ENCODE peak calls at places on chromosome 11, in ten cellular contexts. U is heart left ventricle, I is progenitor cell of endocrine pancreas, E is colonic mucosa, K is kidney, X is cardiac muscle cell, Y is GM20000, Z is neural crest cell, C is GM12865, A is nephron progenitor cell. F is an unnamed sample.

GRCh38 chr11:68118753-68119448 is 2.3 kb downstream of the CHKA start:
- DNase-seq in U (no peak), I (no peak), E (no peak), K (no peak), X (peak), Y (peak), Z (no peak), C (peak), A (no peak), F (peak)

GRCh38 chr11:73372371-73372993 is 3.7 kb upstream of the RELT start:
- DNase-seq in U (no peak), I (no peak), E (no peak), K (no peak), X (no peak), Y (no peak), Z (no peak), C (peak), A (no peak), F (no peak)

GRCh38 chr11:6238902-6239301 is at the start of gene CNGA4:
- DNase-seq in U (no peak), I (no peak), E (no peak), K (no peak), X (no peak), Y (no peak), Z (no peak), C (no peak), A (no peak), F (no peak)

GRCh38 chr11:23749762-23750430 is 747.0 kb upstream of the LUZP2 start:
- DNase-seq in U (no peak), I (no peak), E (no peak), K (no peak), X (no peak), Y (no peak), Z (no peak), C (no peak), A (no peak), F (no peak)

GRCh38 chr11:15815246-15816209 is 540.8 kb downstream of the SOX6 start:
- DNase-seq in U (no peak), I (no peak), E (peak), K (no peak), X (peak), Y (no peak), Z (no peak), C (no peak), A (no peak), F (no peak)

GRCh38 chr11:117817213-117818035 is 7.1 kb downstream of the FXYD2 start:
- DNase-seq in U (peak), I (peak), E (peak), K (peak), X (peak), Y (peak), Z (peak), C (peak), A (peak), F (peak)

GRCh38 chr11:47387944-47388696 is 9.8 kb upstream of the SPI1 start:
- DNase-seq in U (no peak), I (no peak), E (no peak), K (no peak), X (no peak), Y (no peak), Z (no peak), C (no peak), A (no peak), F (no peak)

GRCh38 chr11:60887531-60887930 is 18.9 kb downstream of the PRPF19 start:
- DNase-seq in U (no peak), I (no peak), E (peak), K (no peak), X (peak), Y (peak), Z (no peak), C (peak), A (peak), F (no peak)

GRCh38 chr11:75911459-75911858 is 96.4 kb downstream of the UVRAG start:
- DNase-seq in U (no peak), I (no peak), E (no peak), K (no peak), X (no peak), Y (no peak), Z (no peak), C (no peak), A (no peak), F (no peak)

GRCh38 chr11:69244286-69244685 is 49.7 kb upstream of the MYEOV start:
- DNase-seq in U (no peak), I (no peak), E (peak), K (no peak), X (no peak), Y (no peak), Z (no peak), C (no peak), A (no peak), F (no peak)

GRCh38 chr11:67392182-67392715 is 463 bp downstream of the RAD9A start:
- DNase-seq in U (no peak), I (no peak), E (no peak), K (no peak), X (no peak), Y (peak), Z (peak), C (no peak), A (peak), F (no peak)

GRCh38 chr11:128757235-128757711 is 63.4 kb downstream of the FLI1 start:
- DNase-seq in U (peak), I (no peak), E (peak), K (no peak), X (peak), Y (peak), Z (no peak), C (peak), A (no peak), F (peak)
- TF ChIP-seq CTCF in U (no peak), I (no peak), E (no peak), K (no peak), X (peak), Y (peak), Z (no peak), C (peak), A (no peak), F (peak)

DNA sequence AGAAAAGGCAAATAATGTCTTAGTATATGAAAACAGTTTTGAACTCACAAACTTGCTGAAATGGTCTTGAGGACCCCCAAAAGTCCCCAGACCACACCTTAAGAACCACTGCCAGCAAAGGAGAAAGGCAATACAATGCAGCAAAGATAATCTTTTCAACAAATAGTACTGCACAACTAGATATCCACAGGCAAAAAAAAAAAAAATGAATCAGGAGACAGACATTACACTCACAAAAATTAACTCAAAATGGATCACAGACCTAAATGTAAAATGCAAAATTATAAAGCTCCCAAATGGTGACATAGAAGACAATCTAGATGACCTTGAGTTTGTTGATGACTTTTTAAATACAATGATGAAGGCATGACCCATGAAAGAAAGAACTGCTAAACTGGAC is 8.3 kb downstream of the PICALM start:
- DNase-seq in U (no peak), I (no peak), E (no peak), K (no peak), X (no peak), Y (no peak), Z (no peak), C (no peak), A (no peak), F (no peak)
- TF ChIP-seq CTCF in U (no peak), I (no peak), E (no peak), K (no peak), X (no peak), Y (no peak), Z (no peak), C (no peak), A (no peak), F (no peak)

GRCh38 chr11:8959546-8960166 is 4.6 kb downstream of the TMEM9B start:
- DNase-seq in U (no peak), I (no peak), E (peak), K (no peak), X (peak), Y (peak), Z (peak), C (peak), A (peak), F (peak)
- TF ChIP-seq CTCF in U (peak), I (peak), E (peak), K (peak), X (peak), Y (peak), Z (peak), C (peak), A (peak), F (peak)

DNA sequence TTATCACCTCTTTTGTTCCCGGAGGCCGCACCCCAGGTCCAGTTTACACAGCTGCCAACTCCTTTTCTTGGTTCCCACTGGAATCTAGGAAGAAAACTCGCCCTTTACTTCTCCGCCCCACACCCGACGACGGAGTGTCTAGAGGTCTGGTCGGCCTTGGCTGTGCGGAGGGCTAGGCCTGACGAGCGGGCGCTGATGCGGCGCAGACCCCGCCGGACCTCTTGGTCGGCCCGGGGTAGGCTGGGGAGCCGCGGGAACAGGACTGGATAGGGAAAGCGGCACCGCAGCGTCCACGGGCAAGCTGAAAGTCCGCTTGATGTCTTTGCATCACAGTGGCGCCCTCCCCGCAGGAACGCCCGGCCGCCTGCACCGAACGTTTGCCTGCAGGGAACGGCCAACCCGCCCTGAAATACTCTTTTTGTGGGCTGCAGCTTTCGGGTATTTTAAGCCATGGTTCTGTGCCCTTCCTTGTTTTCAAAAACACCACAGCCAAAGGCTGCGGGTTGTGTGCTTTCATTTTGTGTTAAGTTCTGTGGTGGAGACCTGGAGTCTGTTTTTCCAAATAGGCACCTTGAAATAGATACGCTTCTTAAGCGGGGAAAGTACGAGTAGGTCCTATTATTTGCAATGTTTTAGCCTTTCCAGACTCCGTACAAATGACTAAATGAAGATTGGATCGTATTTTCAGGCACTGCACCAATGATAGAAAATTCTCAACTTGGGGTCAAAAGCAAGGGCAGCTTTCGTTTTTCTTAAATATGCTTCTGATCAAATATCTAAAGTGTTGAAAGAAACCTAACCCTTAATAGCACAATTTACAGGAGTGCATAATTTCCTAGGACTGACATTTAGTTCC is 880 bp upstream of the ZBED5 start:
- DNase-seq in U (peak), I (peak), E (peak), K (peak), X (no peak), Y (peak), Z (peak), C (peak), A (peak), F (peak)
- TF ChIP-seq CTCF in U (no peak), I (no peak), E (no peak), K (no peak), X (no peak), Y (no peak), Z (no peak), C (peak), A (no peak), F (peak)

GRCh38 chr11:62612366-62613274 is at the start of the genes EML3 and ROM1:
- DNase-seq in U (peak), I (peak), E (peak), K (peak), X (peak), Y (peak), Z (peak), C (peak), A (peak), F (peak)
- TF ChIP-seq CTCF in U (peak), I (peak), E (peak), K (peak), X (peak), Y (peak), Z (peak), C (peak), A (peak), F (peak)